ENCODE peak calls at places on chromosomes 3 and 15, in four cellular contexts. One of them, this sample, is unnamed.

GRCh38 chr3:25390605-25391004 is 37.5 kb upstream of the RARB start:
- DNase-seq in A549: no peak
- DNase-seq in HepG2: no peak
- DNase-seq in K562: no peak
- DNase-seq in this sample: no peak

GRCh38 chr3:146195605-146196004 is 34.6 kb upstream of the PLOD2 start:
- DNase-seq in A549: no peak
- DNase-seq in HepG2: no peak
- DNase-seq in K562: no peak
- DNase-seq in this sample: no peak

GRCh38 chr15:100913961-100914360 is 5.2 kb upstream of the LRRK1 start:
- DNase-seq in A549: no peak
- DNase-seq in HepG2: no peak
- DNase-seq in K562: no peak
- DNase-seq in this sample: no peak

GRCh38 chr3:127458698-127459097 is 131.8 kb downstream of the TPRA1 start:
- DNase-seq in A549: no peak
- DNase-seq in HepG2: no peak
- DNase-seq in K562: peak
- DNase-seq in this sample: peak

GRCh38 chr3:13712682-13713180 is 163.8 kb downstream of the FBLN2 start:
- DNase-seq in A549: no peak
- DNase-seq in HepG2: no peak
- DNase-seq in K562: no peak
- DNase-seq in this sample: no peak

GRCh38 chr3:49673715-49674490 is at the start of gene APEH:
- DNase-seq in A549: peak
- DNase-seq in HepG2: peak
- DNase-seq in K562: peak
- DNase-seq in this sample: peak

GRCh38 chr3:30618508-30618907 is 12.1 kb downstream of the TGFBR2 start:
- DNase-seq in A549: no peak
- DNase-seq in HepG2: no peak
- DNase-seq in K562: no peak
- DNase-seq in this sample: no peak

GRCh38 chr3:128551872-128552271 is 58.9 kb upstream of the GATA2 start:
- DNase-seq in A549: no peak
- DNase-seq in HepG2: no peak
- DNase-seq in K562: no peak
- DNase-seq in this sample: no peak

GRCh38 chr3:66037330-66037985 is 1.3 kb downstream of the MAGI1 start:
- DNase-seq in A549: peak
- DNase-seq in HepG2: peak
- DNase-seq in K562: no peak
- DNase-seq in this sample: peak

GRCh38 chr3:25872200-25872877 is 82.4 kb downstream of the OXSM start:
- DNase-seq in A549: no peak
- DNase-seq in HepG2: no peak
- DNase-seq in K562: no peak
- DNase-seq in this sample: no peak

GRCh38 chr3:190596341-190597285 is 82.7 kb downstream of the IL1RAP start:
- DNase-seq in A549: no peak
- DNase-seq in HepG2: no peak
- DNase-seq in K562: no peak
- DNase-seq in this sample: no peak

GRCh38 chr15:83717010-83717409 is 63.1 kb downstream of the ADAMTSL3 start:
- DNase-seq in A549: no peak
- DNase-seq in HepG2: no peak
- DNase-seq in K562: no peak
- DNase-seq in this sample: no peak

GRCh38 chr3:58989173-58989572 is 60.7 kb downstream of the CFAP20DC start:
- DNase-seq in A549: no peak
- DNase-seq in HepG2: no peak
- DNase-seq in K562: no peak
- DNase-seq in this sample: no peak

GRCh38 chr3:122700193-122700592 is 19.6 kb downstream of the PARP14 start:
- DNase-seq in A549: no peak
- DNase-seq in HepG2: no peak
- DNase-seq in K562: no peak
- DNase-seq in this sample: no peak

GRCh38 chr15:77840962-77841361 is 208.2 kb upstream of the LINGO1 start:
- DNase-seq in A549: peak
- DNase-seq in HepG2: no peak
- DNase-seq in K562: no peak
- DNase-seq in this sample: no peak

GRCh38 chr3:54965746-54966145 is 37.9 kb upstream of the LRTM1 start:
- DNase-seq in A549: no peak
- DNase-seq in HepG2: no peak
- DNase-seq in K562: no peak
- DNase-seq in this sample: no peak

GRCh38 chr3:195809796-195810454 is 1.8 kb downstream of the MUC4 start:
- DNase-seq in A549: no peak
- DNase-seq in HepG2: no peak
- DNase-seq in K562: no peak
- DNase-seq in this sample: no peak

GRCh38 chr15:69338535-69339213 is 40.0 kb downstream of the PAQR5 start:
- DNase-seq in A549: peak
- DNase-seq in HepG2: no peak
- DNase-seq in K562: no peak
- DNase-seq in this sample: no peak

GRCh38 chr3:73453676-73454075 is 171.1 kb downstream of the PDZRN3 start:
- DNase-seq in A549: no peak
- DNase-seq in HepG2: no peak
- DNase-seq in K562: no peak
- DNase-seq in this sample: no peak

GRCh38 chr15:64004582-64004981 is 41.7 kb downstream of the DAPK2 start:
- DNase-seq in A549: peak
- DNase-seq in HepG2: peak
- DNase-seq in K562: peak
- DNase-seq in this sample: no peak

GRCh38 chr3:50486219-50486888 is 17.1 kb downstream of the CACNA2D2 start:
- DNase-seq in A549: no peak
- DNase-seq in HepG2: no peak
- DNase-seq in K562: no peak
- DNase-seq in this sample: no peak

GRCh38 chr15:50675524-50676144 is 11.0 kb downstream of the TRPM7 start:
- DNase-seq in A549: peak
- DNase-seq in HepG2: no peak
- DNase-seq in K562: no peak
- DNase-seq in this sample: no peak

GRCh38 chr3:106570426-106570825 is 701.6 kb upstream of the CBLB start:
- DNase-seq in A549: no peak
- DNase-seq in HepG2: no peak
- DNase-seq in K562: no peak
- DNase-seq in this sample: no peak

GRCh38 chr3:31959951-31960792 is 20.9 kb downstream of the OSBPL10 start:
- DNase-seq in A549: no peak
- DNase-seq in HepG2: no peak
- DNase-seq in K562: no peak
- DNase-seq in this sample: peak

GRCh38 chr15:80371924-80372323 is 32.3 kb upstream of the ARNT2 start:
- DNase-seq in A549: no peak
- DNase-seq in HepG2: no peak
- DNase-seq in K562: no peak
- DNase-seq in this sample: no peak

GRCh38 chr3:53495518-53496501 is 1.4 kb downstream of the CACNA1D start:
- DNase-seq in A549: no peak
- DNase-seq in HepG2: no peak
- DNase-seq in K562: no peak
- DNase-seq in this sample: peak

GRCh38 chr3:31092748-31093607 is 198.5 kb upstream of the GADL1 start:
- DNase-seq in A549: no peak
- DNase-seq in HepG2: no peak
- DNase-seq in K562: no peak
- DNase-seq in this sample: no peak

GRCh38 chr3:143309622-143310190 is 190.1 kb downstream of the CHST2 start:
- DNase-seq in A549: no peak
- DNase-seq in HepG2: no peak
- DNase-seq in K562: no peak
- DNase-seq in this sample: no peak

GRCh38 chr3:29581311-29581710 is 300.4 kb downstream of the RBMS3 start:
- DNase-seq in A549: no peak
- DNase-seq in HepG2: no peak
- DNase-seq in K562: no peak
- DNase-seq in this sample: no peak

GRCh38 chr3:188055388-188055787 is 98.6 kb upstream of the LPP start:
- DNase-seq in A549: no peak
- DNase-seq in HepG2: no peak
- DNase-seq in K562: no peak
- DNase-seq in this sample: no peak

GRCh38 chr3:125647318-125648014 is 52.2 kb upstream of the OSBPL11 start:
- DNase-seq in A549: no peak
- DNase-seq in HepG2: no peak
- DNase-seq in K562: no peak
- DNase-seq in this sample: no peak

GRCh38 chr3:33047842-33048834 is 48.8 kb downstream of the GLB1 start:
- DNase-seq in A549: no peak
- DNase-seq in HepG2: no peak
- DNase-seq in K562: no peak
- DNase-seq in this sample: no peak

DNA sequence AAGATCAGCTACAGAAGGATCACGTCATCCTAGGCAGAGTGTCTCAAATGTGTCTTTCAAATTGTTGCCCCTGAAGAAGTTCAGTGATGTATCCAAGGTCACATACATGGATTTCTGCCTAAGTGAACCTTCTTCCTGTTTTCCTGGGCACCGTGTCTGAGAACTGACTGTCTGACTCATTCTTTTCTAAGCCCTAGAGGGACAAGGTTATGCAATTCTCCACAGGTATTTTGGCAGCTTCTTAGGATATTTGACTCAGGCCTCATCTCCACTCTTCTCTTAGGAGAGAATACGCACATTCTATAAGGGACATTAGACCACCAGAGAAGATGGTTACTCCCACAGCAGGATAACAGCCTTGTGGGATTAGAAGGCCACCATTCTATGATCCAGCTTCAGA is 391.9 kb upstream of the THBS1 start:
- DNase-seq in A549: peak
- DNase-seq in HepG2: peak
- DNase-seq in K562: no peak
- DNase-seq in this sample: no peak
- TF ChIP-seq ESRRA in A549: peak
- TF ChIP-seq ESRRA in HepG2: no peak
- TF ChIP-seq ESRRA in K562: no peak
- TF ChIP-seq ESRRA in this sample: no peak

GRCh38 chr3:11186771-11187170 is 32.5 kb downstream of the HRH1 start:
- DNase-seq in A549: no peak
- DNase-seq in HepG2: no peak
- DNase-seq in K562: no peak
- DNase-seq in this sample: no peak

GRCh38 chr3:11186318-11186692 is 32.0 kb downstream of the HRH1 start:
- DNase-seq in A549: no peak
- DNase-seq in HepG2: no peak
- DNase-seq in K562: no peak
- DNase-seq in this sample: no peak

GRCh38 chr3:11185564-11186317 is 31.4 kb downstream of the HRH1 start:
- DNase-seq in A549: peak
- DNase-seq in HepG2: no peak
- DNase-seq in K562: no peak
- DNase-seq in this sample: no peak

GRCh38 chr3:11188231-11188630 is 33.9 kb downstream of the HRH1 start:
- DNase-seq in A549: no peak
- DNase-seq in HepG2: no peak
- DNase-seq in K562: no peak
- DNase-seq in this sample: no peak

GRCh38 chr3:11187678-11188077 is 33.4 kb downstream of the HRH1 start:
- DNase-seq in A549: no peak
- DNase-seq in HepG2: no peak
- DNase-seq in K562: no peak
- DNase-seq in this sample: no peak
- TF ChIP-seq ESRRA in A549: no peak
- TF ChIP-seq ESRRA in HepG2: no peak
- TF ChIP-seq ESRRA in K562: no peak
- TF ChIP-seq ESRRA in this sample: no peak

GRCh38 chr3:99764377-99764776 is 53.3 kb upstream of the CMSS1 start:
- DNase-seq in A549: no peak
- DNase-seq in HepG2: no peak
- DNase-seq in K562: no peak
- DNase-seq in this sample: no peak

GRCh38 chr3:99768808-99769501 is 48.7 kb upstream of the CMSS1 start:
- DNase-seq in A549: no peak
- DNase-seq in HepG2: no peak
- DNase-seq in K562: no peak
- DNase-seq in this sample: no peak

GRCh38 chr3:99765042-99765942 is 52.4 kb upstream of the CMSS1 start:
- DNase-seq in A549: no peak
- DNase-seq in HepG2: no peak
- DNase-seq in K562: no peak
- DNase-seq in this sample: no peak

GRCh38 chr3:99768126-99768525 is 49.5 kb upstream of the CMSS1 start:
- DNase-seq in A549: no peak
- DNase-seq in HepG2: no peak
- DNase-seq in K562: no peak
- DNase-seq in this sample: no peak

GRCh38 chr3:99767341-99767740 is 50.3 kb upstream of the CMSS1 start:
- DNase-seq in A549: no peak
- DNase-seq in HepG2: no peak
- DNase-seq in K562: no peak
- DNase-seq in this sample: no peak
- TF ChIP-seq ESRRA in A549: no peak
- TF ChIP-seq ESRRA in HepG2: no peak
- TF ChIP-seq ESRRA in K562: no peak
- TF ChIP-seq ESRRA in this sample: no peak

GRCh38 chr15:98649996-98650870 is 1.9 kb downstream of the IGF1R start:
- DNase-seq in A549: peak
- DNase-seq in HepG2: peak
- DNase-seq in K562: no peak
- DNase-seq in this sample: no peak
- TF ChIP-seq ESRRA in A549: no peak
- TF ChIP-seq ESRRA in HepG2: no peak
- TF ChIP-seq ESRRA in K562: no peak
- TF ChIP-seq ESRRA in this sample: no peak

This sample was measured in WTC11.